ENCODE peak calls at places on chromosomes 5 and 9, in nine cellular contexts. L, U, I, P, W, A, Z, F and X are unnamed samples.

GRCh38 chr5:72654231-72654630 is 147.0 kb upstream of the ZNF366 start:
- DNase-seq in L (no peak), U (no peak), I (no peak), P (no peak), W (no peak), A (no peak), Z (no peak), F (no peak), X (no peak)

GRCh38 chr5:153523196-153523595 is 32.7 kb downstream of the GRIA1 start:
- DNase-seq in L (no peak), U (no peak), I (peak), P (peak), W (no peak), A (no peak), Z (no peak), F (no peak), X (no peak)

GRCh38 chr5:2736872-2737271 is 14.6 kb downstream of the IRX2 start:
- DNase-seq in L (no peak), U (no peak), I (no peak), P (no peak), W (no peak), A (no peak), Z (no peak), F (no peak), X (no peak)

GRCh38 chr5:103425686-103426454 is 136.7 kb downstream of the NUDT12 start:
- DNase-seq in L (no peak), U (no peak), I (no peak), P (peak), W (peak), A (no peak), Z (no peak), F (no peak), X (no peak)

GRCh38 chr5:157613385-157614245 is 38.0 kb upstream of the ADAM19 start:
- DNase-seq in L (no peak), U (no peak), I (no peak), P (no peak), W (no peak), A (no peak), Z (no peak), F (no peak), X (no peak)

GRCh38 chr5:132134384-132134783 is 60.8 kb downstream of the CSF2 start:
- DNase-seq in L (no peak), U (no peak), I (no peak), P (peak), W (peak), A (no peak), Z (no peak), F (no peak), X (no peak)

GRCh38 chr5:139468421-139468931 is 2.3 kb upstream of the SMIM33 start:
- DNase-seq in L (peak), U (no peak), I (no peak), P (peak), W (no peak), A (no peak), Z (no peak), F (no peak), X (no peak)

GRCh38 chr5:116583085-116583766 is 8.6 kb upstream of the SEMA6A start:
- DNase-seq in L (no peak), U (no peak), I (no peak), P (peak), W (peak), A (no peak), Z (no peak), F (no peak), X (no peak)

GRCh38 chr9:98887918-98888510 is 55.7 kb upstream of the COL15A1 start:
- DNase-seq in L (no peak), U (no peak), I (no peak), P (no peak), W (no peak), A (no peak), Z (no peak), F (peak), X (peak)

GRCh38 chr9:101394687-101395086 is 3.7 kb downstream of the MRPL50 start:
- DNase-seq in L (no peak), U (no peak), I (no peak), P (no peak), W (no peak), A (no peak), Z (no peak), F (no peak), X (no peak)

GRCh38 chr5:45623855-45624254 is 72.3 kb downstream of the HCN1 start:
- DNase-seq in L (no peak), U (no peak), I (no peak), P (no peak), W (no peak), A (no peak), Z (no peak), F (no peak), X (no peak)

GRCh38 chr5:158011420-158011819 is 152.5 kb upstream of the CLINT1 start:
- DNase-seq in L (no peak), U (no peak), I (no peak), P (no peak), W (no peak), A (no peak), Z (no peak), F (no peak), X (no peak)

GRCh38 chr5:157266286-157267007 is 524 bp downstream of the CYFIP2 start:
- DNase-seq in L (peak), U (no peak), I (no peak), P (no peak), W (no peak), A (no peak), Z (peak), F (peak), X (peak)